ENCODE peak calls at places on chromosomes 16 and 17, in four cellular contexts. Z is activated CD8-positive, alpha-beta memory T cell treated with anti-CD3 and anti-CD28 coated beads for 1 hour; J is EL; Q is left ventricle myocardium inferior. I is an unnamed sample.

GRCh38 chr16:296276-296675 is 13.3 kb downstream of the PDIA2 start:
- DNase-seq in Z (no peak), J (no peak), Q (no peak), I (no peak)

GRCh38 chr17:76445697-76446448 is 7.1 kb downstream of the UBE2O start:
- DNase-seq in Z (no peak), J (no peak), Q (no peak), I (no peak)

GRCh38 chr17:40369923-40370322 is 5.4 kb upstream of the GJD3 start:
- DNase-seq in Z (no peak), J (no peak), Q (no peak), I (no peak)

GRCh38 chr16:13521356-13521755 is 398.6 kb upstream of the ERCC4 start:
- DNase-seq in Z (no peak), J (no peak), Q (no peak), I (no peak)

GRCh38 chr17:40139566-40140058 is 725 bp upstream of the CASC3 start:
- DNase-seq in Z (no peak), J (no peak), Q (no peak), I (no peak)

GRCh38 chr17:163514-164103 is 17.8 kb downstream of the DOC2B start:
- DNase-seq in Z (no peak), J (no peak), Q (no peak), I (no peak)

GRCh38 chr16:5490499-5490898 is 392.9 kb upstream of the EEF2KMT start:
- DNase-seq in Z (no peak), J (no peak), Q (no peak), I (no peak)

GRCh38 chr16:85611455-85612190 is 1.5 kb upstream of the GSE1 start:
- DNase-seq in Z (no peak), J (peak; percentile 86), Q (peak; percentile 87), I (no peak)

GRCh38 chr16:71432906-71433305 is 8.9 kb downstream of the TLE7 start:
- DNase-seq in Z (no peak), J (no peak), Q (no peak), I (no peak)

GRCh38 chr16:50021509-50021908 is 3.5 kb upstream of the CNEP1R1 start:
- DNase-seq in Z (no peak), J (peak; percentile 18), Q (no peak), I (no peak)

GRCh38 chr17:76405967-76406647 is 21.7 kb downstream of the SPHK1 start:
- DNase-seq in Z (no peak), J (no peak), Q (peak; percentile 87), I (no peak)

GRCh38 chr17:16352303-16352837 is 899 bp downstream of the CENPV start:
- DNase-seq in Z (no peak), J (peak; percentile 61), Q (peak; percentile 18), I (no peak)

GRCh38 chr16:83935858-83936255 is 17.2 kb upstream of the OSGIN1 start:
- DNase-seq in Z (no peak), J (no peak), Q (no peak), I (no peak)

GRCh38 chr16:71629617-71630016 is 3.6 kb downstream of the MARVELD3 start:
- DNase-seq in Z (no peak), J (no peak), Q (no peak), I (no peak)

GRCh38 chr16:1674751-1675664 is 3.1 kb upstream of the JPT2 start:
- DNase-seq in Z (no peak), J (peak; percentile 87), Q (no peak), I (no peak)

GRCh38 chr17:75875182-75875939 is 3.0 kb downstream of the TRIM47 start:
- DNase-seq in Z (no peak), J (no peak), Q (no peak), I (no peak)

GRCh38 chr17:66233023-66233753 is 4.0 kb upstream of the APOH start:
- DNase-seq in Z (no peak), J (no peak), Q (no peak), I (no peak)

GRCh38 chr17:50963139-50963538 is 97.0 kb upstream of the TOB1 start:
- DNase-seq in Z (no peak), J (no peak), Q (no peak), I (no peak)

GRCh38 chr16:67606632-67607031 is 38.3 kb upstream of the CARMIL2 start:
- DNase-seq in Z (no peak), J (no peak), Q (no peak), I (no peak)

GRCh38 chr16:64362193-64362592 is 759.7 kb downstream of the CDH11 start:
- DNase-seq in Z (no peak), J (peak; percentile 76), Q (no peak), I (no peak)

GRCh38 chr17:54180919-54181318 is 358.2 kb downstream of the KIF2B start:
- DNase-seq in Z (no peak), J (no peak), Q (no peak), I (no peak)

GRCh38 chr16:30700971-30701370 is 2.0 kb downstream of the SRCAP start:
- DNase-seq in Z (no peak), J (no peak), Q (no peak), I (no peak)

GRCh38 chr17:7263071-7263800 is 958 bp upstream of the CLDN7 start:
- DNase-seq in Z (no peak), J (no peak), Q (no peak), I (no peak)

GRCh38 chr17:29251969-29252866 is 5.6 kb downstream of the CRYBA1 start:
- DNase-seq in Z (no peak), J (peak; percentile 53), Q (no peak), I (no peak)

GRCh38 chr16:56195151-56195550 is 3.9 kb downstream of the GNAO1 start:
- DNase-seq in Z (no peak), J (peak; percentile 32), Q (no peak), I (no peak)

I was measured in SIG-M5.